ENCODE peak calls at places on chromosome X, in eight cellular contexts. A is Kasumi-1; X is NCI-H1105; N is HCEC 1CT; K is A172; B is dermis microvascular lymphatic vessel endothelial cell; M is activated naive CD8-positive, alpha-beta T cell treated with anti-CD3 and anti-CD28 coated beads, Interleukin-2, amount 50 U/mL, for 24 hours; H is HEK293T. P is an unnamed sample.

GRCh38 chrX:574355-574754 is 56.2 kb upstream of the SHOX start:
- DNase-seq in A (no peak), X (no peak), N (no peak), K (no peak), B (no peak), M (no peak), H (no peak), P (no peak)

GRCh38 chrX:72121381-72121780 is 10.3 kb downstream of the RTL5 start:
- DNase-seq in A (peak), X (no peak), N (peak), K (peak), B (no peak), M (peak), H (no peak), P (peak)

GRCh38 chrX:94204524-94204923 is 530.5 kb downstream of the FAM133A start:
- DNase-seq in A (peak), X (no peak), N (no peak), K (no peak), B (no peak), M (no peak), H (peak), P (peak)

GRCh38 chrX:101287402-101287801 is 3.7 kb downstream of the TAF7L start:
- DNase-seq in A (peak), X (peak), N (peak), K (peak), B (peak), M (no peak), H (peak), P (peak)

GRCh38 chrX:45889471-45889870 is 655.8 kb downstream of the ZNF674 start:
- DNase-seq in A (no peak), X (no peak), N (peak), K (peak), B (no peak), M (no peak), H (no peak), P (no peak)

GRCh38 chrX:121869876-121870477 is 822.6 kb downstream of the GLUD2 start:
- DNase-seq in A (no peak), X (no peak), N (no peak), K (no peak), B (no peak), M (no peak), H (peak), P (no peak)

GRCh38 chrX:70720721-70721120 is 187.8 kb downstream of the TEX11 start:
- DNase-seq in A (no peak), X (no peak), N (peak), K (no peak), B (no peak), M (no peak), H (no peak), P (no peak)

GRCh38 chrX:100964362-100964761 is 5.1 kb upstream of the ARL13A start:
- DNase-seq in A (no peak), X (no peak), N (no peak), K (no peak), B (no peak), M (no peak), H (no peak), P (no peak)

GRCh38 chrX:39725928-39726619 is 371.7 kb downstream of the BCOR start:
- DNase-seq in A (peak), X (no peak), N (peak), K (peak), B (no peak), M (no peak), H (no peak), P (peak)

GRCh38 chrX:12137982-12138365 is 299 bp upstream of the FRMPD4 start:
- DNase-seq in A (no peak), X (peak), N (no peak), K (no peak), B (no peak), M (no peak), H (no peak), P (no peak)

GRCh38 chrX:104662694-104663093 is 96.7 kb downstream of the IL1RAPL2 start:
- DNase-seq in A (no peak), X (no peak), N (no peak), K (no peak), B (no peak), M (no peak), H (no peak), P (no peak)

GRCh38 chrX:24148535-24149345 is 789 bp upstream of the ZFX start:
- DNase-seq in A (no peak), X (no peak), N (peak), K (peak), B (no peak), M (no peak), H (no peak), P (peak)

GRCh38 chrX:129145382-129145781 is 377.9 kb downstream of the SMARCA1 start:
- DNase-seq in A (no peak), X (no peak), N (no peak), K (no peak), B (no peak), M (no peak), H (no peak), P (no peak)

GRCh38 chrX:29911673-29912072 is 303.7 kb upstream of the MAGEB2 start:
- DNase-seq in A (no peak), X (no peak), N (no peak), K (no peak), B (no peak), M (no peak), H (no peak), P (peak)

GRCh38 chrX:40266490-40267333 is 169.0 kb upstream of the BCOR start:
- DNase-seq in A (peak), X (peak), N (peak), K (peak), B (peak), M (peak), H (peak), P (peak)

GRCh38 chrX:130915302-130915701 is 12.3 kb upstream of the ENOX2 start:
- DNase-seq in A (no peak), X (no peak), N (peak), K (no peak), B (no peak), M (no peak), H (no peak), P (peak)

GRCh38 chrX:134172588-134173259 is 64.3 kb upstream of the CCDC160 start:
- DNase-seq in A (no peak), X (no peak), N (no peak), K (no peak), B (no peak), M (peak), H (no peak), P (no peak)

GRCh38 chrX:39012561-39013209 is 211.4 kb downstream of the MID1IP1 start:
- DNase-seq in A (no peak), X (no peak), N (no peak), K (no peak), B (no peak), M (no peak), H (no peak), P (no peak)

GRCh38 chrX:134734343-134735001 is 76.2 kb upstream of the PLAC1 start:
- DNase-seq in A (no peak), X (peak), N (peak), K (peak), B (no peak), M (no peak), H (no peak), P (no peak)

GRCh38 chrX:30308263-30309138 is 689 bp downstream of the NR0B1 start:
- DNase-seq in A (no peak), X (no peak), N (no peak), K (no peak), B (no peak), M (peak), H (peak), P (no peak)

GRCh38 chrX:74249963-74250362 is 54.0 kb upstream of the ZCCHC13 start:
- DNase-seq in A (no peak), X (no peak), N (no peak), K (no peak), B (no peak), M (no peak), H (peak), P (no peak)

GRCh38 chrX:39152106-39152649 is 350.9 kb downstream of the MID1IP1 start:
- DNase-seq in A (peak), X (peak), N (no peak), K (no peak), B (no peak), M (peak), H (peak), P (peak)

GRCh38 chrX:71919436-71919835 is 8.8 kb downstream of the NHSL2 start:
- DNase-seq in A (no peak), X (no peak), N (peak), K (no peak), B (no peak), M (no peak), H (no peak), P (no peak)

GRCh38 chrX:45900751-45901150 is 644.5 kb downstream of the ZNF674 start:
- DNase-seq in A (no peak), X (no peak), N (peak), K (peak), B (no peak), M (no peak), H (no peak), P (no peak)

GRCh38 chrX:80807606-80808159 is 2.0 kb downstream of the BRWD3 start:
- DNase-seq in A (no peak), X (no peak), N (no peak), K (no peak), B (no peak), M (no peak), H (peak), P (no peak)

GRCh38 chrX:40644175-40644574 is 3.2 kb downstream of the CXorf38 start:
- DNase-seq in A (peak), X (no peak), N (peak), K (peak), B (no peak), M (no peak), H (no peak), P (peak)

GRCh38 chrX:38561126-38561868 is at the start of gene TSPAN7:
- DNase-seq in A (peak), X (peak), N (no peak), K (peak), B (peak), M (peak), H (peak), P (no peak)